ENCODE peak calls at places on chromosome 13, in four cellular contexts. M is IMR-90, Z is mesendoderm, R is H1. H is an unnamed sample.
A peak's percentile ranks its signal among the peaks of the same experiment; 100 is the strongest.

GRCh38 chr13:66888698-66889097 is 341.4 kb downstream of the PCDH9 start:
- DNase-seq in Z (no peak), R (no peak), M (peak; percentile 18), H (no peak)

GRCh38 chr13:97127842-97128241 is 94.3 kb upstream of the MBNL2 start:
- DNase-seq in Z (peak; percentile 85), M (no peak), R (no peak), H (no peak)

GRCh38 chr13:28983661-28984060 is 163.5 kb downstream of the MTUS2 start:
- DNase-seq in R (no peak), M (no peak), Z (peak; percentile 14), H (no peak)

GRCh38 chr13:45257638-45258338 is 56.9 kb upstream of the KCTD4 start:
- DNase-seq in Z (no peak), R (no peak), M (peak; percentile 54), H (no peak)

GRCh38 chr13:110214637-110215036 is 92.3 kb downstream of the COL4A1 start:
- DNase-seq in Z (no peak), M (peak; percentile 56), R (no peak), H (no peak)

GRCh38 chr13:50344717-50345116 is 329.5 kb downstream of the KCNRG start:
- DNase-seq in M (no peak), Z (no peak), R (no peak), H (no peak)

GRCh38 chr13:37959284-37959683 is 89.7 kb upstream of the TRPC4 start:
- DNase-seq in R (no peak), Z (no peak), M (no peak), H (no peak)

GRCh38 chr13:109529964-109530363 is 256.4 kb downstream of the IRS2 start:
- DNase-seq in R (no peak), M (no peak), Z (no peak), H (no peak)

GRCh38 chr13:94028234-94029145 is 451.0 kb downstream of the DCT start:
- DNase-seq in Z (no peak), M (no peak), R (no peak), H (no peak)

GRCh38 chr13:22499919-22500318 is 680.9 kb upstream of the SGCG start:
- DNase-seq in Z (no peak), M (no peak), R (no peak), H (no peak)

GRCh38 chr13:90089051-90089450 is 1258.4 kb upstream of the MIR17HG start:
- DNase-seq in R (no peak), M (no peak), Z (no peak), H (no peak)

GRCh38 chr13:59538512-59538911 is 625.2 kb downstream of the DIAPH3 start:
- DNase-seq in M (no peak), Z (peak; percentile 37), R (no peak), H (no peak)

GRCh38 chr13:103788061-103788652 is 721.9 kb upstream of the SLC10A2 start:
- DNase-seq in M (no peak), R (no peak), Z (peak; percentile 61), H (peak; percentile 36)

GRCh38 chr13:19781526-19781925 is 1.2 kb downstream of the PSPC1 start:
- DNase-seq in Z (no peak), M (no peak), R (no peak), H (no peak)

GRCh38 chr13:33123066-33123940 is 107.1 kb downstream of the KL start:
- DNase-seq in R (no peak), Z (peak; percentile 67), M (peak; percentile 53), H (no peak)

GRCh38 chr13:49443327-49443688 is 556 bp downstream of the CAB39L start:
- DNase-seq in R (no peak), M (peak; percentile 35), Z (no peak), H (no peak)

GRCh38 chr13:35549481-35549880 is 73.0 kb upstream of the MAB21L1 start:
- DNase-seq in M (peak; percentile 43), Z (peak; percentile 8), R (no peak), H (no peak)

GRCh38 chr13:19161308-19161707 is 20.3 kb downstream of the TUBA3C start:
- DNase-seq in R (no peak), M (no peak), Z (no peak), H (no peak)

GRCh38 chr13:102011539-102011938 is 390.3 kb downstream of the FGF14 start:
- DNase-seq in Z (no peak), M (no peak), R (no peak), H (no peak)

GRCh38 chr13:76833465-76833864 is 52.7 kb downstream of the KCTD12 start:
- DNase-seq in M (no peak), R (no peak), Z (no peak), H (no peak)

GRCh38 chr13:94173312-94173854 is 306.1 kb downstream of the DCT start:
- DNase-seq in R (no peak), Z (no peak), M (peak; percentile 86), H (no peak)

GRCh38 chr13:109315481-109315880 is 470.9 kb downstream of the IRS2 start:
- DNase-seq in R (no peak), Z (no peak), M (no peak), H (no peak)

GRCh38 chr13:50425772-50426171 is 410.5 kb downstream of the KCNRG start:
- DNase-seq in R (no peak), M (no peak), Z (no peak), H (no peak)

GRCh38 chr13:109744512-109745051 is 41.8 kb downstream of the IRS2 start:
- DNase-seq in M (peak; percentile 92), Z (no peak), R (no peak), H (no peak)

GRCh38 chr13:42760949-42761348 is 20.4 kb upstream of the FAM216B start:
- DNase-seq in R (no peak), Z (no peak), M (peak; percentile 70), H (no peak)
- H2BK5ac ChIP-seq in R (no peak overlapping the region), Z (no peak overlapping the region), M (peak overlapping the region; percentile 47), H (no peak overlapping the region)

DNA sequence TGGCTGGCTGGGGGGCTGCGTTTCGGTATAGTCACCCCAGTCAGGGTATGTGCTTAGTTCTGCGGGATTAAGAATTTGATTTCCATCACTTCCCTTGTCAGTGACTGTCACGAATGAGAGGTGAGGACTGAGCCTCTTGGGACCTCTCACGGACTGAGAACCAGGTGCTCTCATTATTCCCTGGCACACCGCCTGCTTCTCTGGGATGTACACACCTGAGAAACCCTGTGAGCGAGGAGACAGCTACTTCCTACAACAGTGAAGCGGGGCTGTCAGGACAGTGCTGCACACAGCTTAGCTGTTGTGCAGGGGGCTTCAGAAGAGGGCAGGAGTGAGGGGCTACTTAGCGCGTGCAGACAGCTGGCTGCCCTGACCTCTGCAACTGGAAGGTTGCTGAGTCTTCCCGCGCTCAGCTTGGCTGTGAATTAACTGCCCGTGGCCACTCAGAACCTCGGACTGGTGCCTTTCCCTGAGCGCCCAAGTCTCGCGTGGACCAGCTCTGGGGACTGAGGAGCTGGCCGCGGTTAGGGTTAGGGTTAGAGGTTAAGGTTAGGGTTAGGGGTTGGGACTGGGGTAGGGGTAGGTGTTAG is 65.3 kb upstream of the MCF2L start:
- DNase-seq in M (no peak), R (no peak), Z (no peak), H (peak; percentile 25)
- H4K5ac ChIP-seq in M (no peak overlapping the region), R (no peak overlapping the region), Z (no peak overlapping the region), H (no peak overlapping the region)

GRCh38 chr13:113059891-113060290 is 45.7 kb upstream of the F7 start:
- DNase-seq in Z (no peak), M (no peak), R (no peak), H (no peak)

GRCh38 chr13:113061271-113061625 is 44.3 kb upstream of the F7 start:
- DNase-seq in Z (no peak), R (no peak), M (no peak), H (no peak)

GRCh38 chr13:113060557-113061270 is 44.9 kb upstream of the F7 start:
- DNase-seq in Z (no peak), R (no peak), M (no peak), H (no peak)

GRCh38 chr13:113058129-113058987 is 47.2 kb upstream of the F7 start:
- DNase-seq in R (no peak), M (no peak), Z (no peak), H (no peak)

GRCh38 chr13:113058988-113059850 is 46.4 kb upstream of the F7 start:
- DNase-seq in M (no peak), Z (no peak), R (no peak), H (no peak)
- H3K56ac ChIP-seq in M (no peak overlapping the region), Z (no peak overlapping the region), R (no peak overlapping the region), H (no peak overlapping the region)

DNA sequence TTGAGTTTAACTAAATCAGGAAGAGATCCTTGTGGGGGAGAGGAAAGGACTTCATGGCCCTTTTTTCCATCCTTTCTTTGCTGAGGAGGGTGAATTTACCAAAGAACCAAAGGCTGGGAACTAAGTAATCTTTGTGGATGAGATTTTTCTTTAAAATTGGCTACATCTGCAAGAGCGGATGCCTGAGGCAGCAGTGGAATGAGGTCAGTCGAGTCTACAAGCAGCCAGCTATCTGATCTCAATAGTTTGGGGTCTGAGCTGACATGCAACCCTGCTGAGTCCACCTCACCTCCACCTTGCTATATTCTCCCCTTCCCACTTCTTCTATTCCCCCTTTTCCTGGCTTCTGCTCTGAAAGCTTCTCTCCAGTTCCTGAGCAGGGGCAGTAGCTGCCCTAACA is 3.6 kb upstream of the DNAJC15 start:
- DNase-seq in M (no peak), Z (peak; percentile 50), R (no peak), H (no peak)
- H2BK5ac ChIP-seq in M (no peak overlapping the region), Z (no peak overlapping the region), R (no peak overlapping the region), H (no peak overlapping the region)

GRCh38 chr13:40149611-40150283 is 494.3 kb downstream of the COG6 start:
- DNase-seq in Z (no peak), M (peak; percentile 53), R (no peak), H (no peak)
- H4K5ac ChIP-seq in Z (no peak overlapping the region), M (no peak overlapping the region), R (no peak overlapping the region), H (no peak overlapping the region)

DNA sequence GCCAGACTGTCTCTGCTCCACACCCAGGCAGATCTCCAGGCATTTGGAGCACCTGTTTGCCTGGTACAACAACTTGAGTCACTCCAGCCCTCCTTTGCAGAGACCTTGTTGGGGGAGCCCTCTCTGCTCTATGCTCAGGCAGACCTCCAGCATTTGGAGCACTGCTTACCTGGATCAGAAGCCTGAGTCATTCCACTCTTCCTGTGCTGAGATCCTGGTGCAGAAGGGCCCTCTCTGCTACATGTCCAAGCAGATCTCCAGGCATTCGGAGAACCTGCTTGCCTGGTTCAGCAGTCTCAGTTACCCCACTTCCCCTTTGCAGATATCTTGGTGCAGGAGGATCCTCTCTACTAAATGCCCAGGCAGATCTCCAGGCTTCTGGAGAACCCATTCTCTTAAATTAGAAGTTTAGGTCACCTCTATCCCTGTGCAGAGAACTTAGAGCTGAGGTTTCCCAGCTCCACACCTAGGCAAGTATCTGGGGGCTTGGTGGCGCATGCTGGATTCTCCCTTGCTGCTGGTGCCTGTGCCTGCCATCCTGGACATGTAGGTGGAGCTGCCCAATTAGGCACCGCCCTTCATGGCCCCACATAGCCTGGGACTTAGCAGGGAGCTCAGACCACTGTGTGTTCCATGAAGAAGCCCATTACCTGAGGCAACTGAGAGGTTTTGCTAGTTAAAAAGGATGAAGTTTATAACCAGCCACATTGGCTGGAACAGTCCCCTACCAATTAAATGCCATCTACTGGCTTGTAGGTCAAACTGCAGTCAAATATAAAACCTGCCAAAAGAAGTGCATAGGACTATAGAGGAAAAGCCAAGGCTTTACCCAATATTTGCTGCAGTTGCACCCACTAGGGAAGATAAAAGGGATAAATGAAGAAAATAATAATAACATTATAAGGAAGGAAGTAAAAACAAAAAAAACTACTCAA is 97.6 kb upstream of the SLITRK6 start:
- DNase-seq in R (no peak), M (peak; percentile 0), Z (peak; percentile 32), H (peak; percentile 29)
- H3K56ac ChIP-seq in R (no peak overlapping the region), M (no peak overlapping the region), Z (no peak overlapping the region), H (no peak overlapping the region)

H was measured in H9.